ENCODE peak calls at places on chromosomes 6 and 20, in nine cellular contexts. K, F, S, X, U, G, Z, T and W are unnamed samples.

GRCh38 chr6:38495922-38496635 is 143.7 kb downstream of the BTBD9 start:
- DNase-seq in S (no peak), G (no peak), F (no peak), K (no peak), Z (no peak), X (no peak), U (no peak), T (no peak), W (no peak)

GRCh38 chr6:17928514-17929430 is 58.7 kb downstream of the KIF13A start:
- DNase-seq in G (peak), X (no peak), T (peak), S (no peak), F (no peak), K (no peak), U (no peak), Z (no peak), W (no peak)

GRCh38 chr6:105814745-105815536 is 271.2 kb upstream of the PRDM1 start:
- DNase-seq in G (no peak), K (peak), X (no peak), Z (no peak), F (no peak), S (no peak), U (no peak), T (no peak), W (no peak)

GRCh38 chr6:33885121-33886057 is 81.6 kb upstream of the MLN start:
- DNase-seq in X (peak), S (no peak), T (peak), Z (peak), G (peak), U (no peak), K (peak), F (no peak), W (no peak)

GRCh38 chr20:46021361-46022359 is 7.4 kb upstream of the SLC12A5 start:
- DNase-seq in Z (peak), U (peak), S (peak), X (no peak), F (peak), G (no peak), K (peak), T (no peak), W (no peak)

GRCh38 chr6:7978736-7979135 is 68.1 kb upstream of the TXNDC5 start:
- DNase-seq in K (no peak), G (no peak), F (no peak), S (no peak), T (no peak), Z (no peak), X (peak), U (no peak), W (no peak)

GRCh38 chr6:12241493-12242214 is 48.5 kb upstream of the EDN1 start:
- DNase-seq in Z (no peak), F (no peak), G (no peak), K (no peak), X (no peak), S (no peak), T (no peak), U (no peak), W (no peak)

GRCh38 chr6:50699086-50699886 is 14.0 kb upstream of the TFAP2D start:
- DNase-seq in U (no peak), X (no peak), F (no peak), K (no peak), S (no peak), T (no peak), Z (no peak), G (no peak), W (no peak)

GRCh38 chr6:82270791-82271392 is 23.3 kb upstream of the IBTK start:
- DNase-seq in K (no peak), U (no peak), X (peak), S (no peak), Z (no peak), T (peak), G (peak), F (no peak), W (peak)

GRCh38 chr6:168641455-168641854 is 200.5 kb downstream of the SMOC2 start:
- DNase-seq in U (no peak), K (peak), S (no peak), G (no peak), Z (no peak), X (peak), F (peak), T (peak), W (no peak)

GRCh38 chr20:25586877-25587276 is 1.5 kb upstream of the NINL start:
- DNase-seq in G (peak), F (no peak), T (no peak), X (no peak), S (no peak), U (no peak), K (no peak), Z (no peak), W (no peak)

GRCh38 chr6:44154067-44154466 is 4.6 kb upstream of the CAPN11 start:
- DNase-seq in T (no peak), X (peak), S (no peak), F (no peak), G (no peak), Z (no peak), U (no peak), K (no peak), W (no peak)

GRCh38 chr6:169996652-169997051 is 245.2 kb downstream of the ERMARD start:
- DNase-seq in U (no peak), G (no peak), K (no peak), F (no peak), S (no peak), X (no peak), Z (no peak), T (no peak), W (no peak)

GRCh38 chr6:108937170-108937569 is 88.9 kb downstream of the ARMC2 start:
- DNase-seq in S (no peak), K (no peak), U (no peak), T (no peak), F (no peak), X (no peak), G (no peak), Z (no peak), W (no peak)

GRCh38 chr20:23923891-23924435 is 44.4 kb upstream of the CST5 start:
- DNase-seq in X (peak), G (no peak), Z (no peak), K (no peak), U (no peak), F (no peak), S (no peak), T (no peak), W (no peak)

GRCh38 chr6:124941259-124941658 is 21.0 kb upstream of the RNF217 start:
- DNase-seq in Z (no peak), T (no peak), F (no peak), K (no peak), X (no peak), S (no peak), G (no peak), U (no peak), W (no peak)

GRCh38 chr20:18011482-18011881 is 42.7 kb downstream of the MGME1 start:
- DNase-seq in F (no peak), T (no peak), K (no peak), S (no peak), Z (no peak), G (no peak), U (no peak), X (no peak), W (no peak)

GRCh38 chr6:29489286-29489685 is 1.5 kb upstream of the MAS1L start:
- DNase-seq in Z (no peak), G (no peak), X (no peak), S (no peak), U (no peak), F (no peak), K (no peak), T (no peak), W (no peak)

GRCh38 chr20:36274248-36274841 is 31.8 kb upstream of the DLGAP4 start:
- DNase-seq in K (no peak), S (no peak), X (no peak), F (peak), G (no peak), Z (no peak), T (no peak), U (no peak), W (no peak)

GRCh38 chr6:151379933-151380847 is 11.2 kb downstream of the ZBTB2 start:
- DNase-seq in U (no peak), X (no peak), K (peak), Z (no peak), S (no peak), F (peak), G (no peak), T (no peak), W (peak)

GRCh38 chr20:4800131-4800530 is 78.4 kb downstream of the PRND start:
- DNase-seq in K (no peak), X (no peak), Z (no peak), F (no peak), U (no peak), G (no peak), S (no peak), T (no peak), W (no peak)

GRCh38 chr6:127302728-127303675 is 36.3 kb downstream of the RNF146 start:
- DNase-seq in U (no peak), X (peak), F (no peak), T (peak), K (no peak), S (peak), Z (no peak), G (peak), W (peak)

GRCh38 chr6:72182337-72183246 is 296.2 kb downstream of the RIMS1 start:
- DNase-seq in K (peak), S (no peak), G (peak), U (no peak), Z (peak), F (peak), T (peak), X (peak), W (peak)

GRCh38 chr6:75579951-75580350 is 21.7 kb upstream of the SENP6 start:
- DNase-seq in T (no peak), F (no peak), K (no peak), G (no peak), S (no peak), U (no peak), Z (no peak), X (no peak), W (no peak)

GRCh38 chr20:53902968-53903651 is 167.3 kb downstream of the BCAS1 start:
- DNase-seq in Z (no peak), X (no peak), S (no peak), G (no peak), U (no peak), F (no peak), T (no peak), K (no peak), W (no peak)

GRCh38 chr20:32678948-32679347 is 5.2 kb upstream of the C20orf203 start:
- DNase-seq in F (no peak), G (peak), T (peak), X (no peak), Z (peak), U (no peak), S (no peak), K (no peak), W (peak)

GRCh38 chr6:109202409-109203264 is 107.3 kb downstream of the CEP57L1 start:
- DNase-seq in S (no peak), F (no peak), G (peak), T (no peak), Z (no peak), U (no peak), K (no peak), X (no peak), W (no peak)

GRCh38 chr6:101818056-101818455 is 424.5 kb downstream of the GRIK2 start:
- DNase-seq in K (no peak), G (no peak), Z (no peak), X (peak), S (no peak), U (no peak), T (no peak), F (no peak), W (no peak)

GRCh38 chr20:24773751-24774201 is 175.3 kb upstream of the CST7 start:
- DNase-seq in F (no peak), X (peak), S (no peak), K (peak), U (no peak), T (peak), G (peak), Z (no peak), W (peak)

GRCh38 chr6:7933794-7934193 is 23.2 kb upstream of the TXNDC5 start:
- DNase-seq in G (no peak), X (no peak), S (no peak), F (no peak), K (no peak), T (no peak), U (no peak), Z (no peak), W (no peak)

GRCh38 chr6:111709615-111710398 is 104.1 kb upstream of the TRAF3IP2 start:
- DNase-seq in G (peak), Z (peak), U (peak), S (peak), T (peak), F (peak), X (peak), K (no peak), W (peak)

GRCh38 chr6:139970591-139970991 is 596.1 kb upstream of the CITED2 start:
- DNase-seq in S (no peak), T (peak), X (no peak), Z (no peak), K (no peak), F (no peak), U (no peak), G (peak), W (peak)

GRCh38 chr6:11313207-11313606 is 80.7 kb upstream of the NEDD9 start:
- DNase-seq in K (no peak), S (no peak), U (no peak), F (no peak), T (no peak), Z (no peak), X (no peak), G (no peak), W (no peak)

GRCh38 chr6:37514377-37514776 is 14.7 kb upstream of the CCDC167 start:
- DNase-seq in T (no peak), U (no peak), F (no peak), S (no peak), G (peak), X (no peak), K (no peak), Z (no peak), W (no peak)

GRCh38 chr6:97497713-97498331 is 214.8 kb upstream of the MMS22L start:
- DNase-seq in G (peak), X (peak), S (peak), T (peak), F (peak), K (peak), Z (peak), U (no peak), W (peak)

GRCh38 chr6:22952076-22952475 is 382.7 kb downstream of the HDGFL1 start:
- DNase-seq in G (peak), S (no peak), F (no peak), Z (no peak), T (no peak), K (no peak), U (no peak), X (no peak), W (no peak)

GRCh38 chr20:13119583-13119982 is 101.5 kb upstream of the ISM1 start:
- DNase-seq in Z (no peak), F (peak), X (peak), S (no peak), T (peak), G (peak), K (peak), U (no peak), W (peak)

GRCh38 chr20:59403261-59403961 is 103.0 kb downstream of the EDN3 start:
- DNase-seq in F (peak), S (peak), Z (peak), X (peak), G (no peak), T (peak), U (no peak), K (peak), W (no peak)